ENCODE peak calls at places on chromosome 10, in four cellular contexts. O is osteocyte, B is endothelial cell, C is neural crest cell. U is an unnamed sample.

GRCh38 chr10:1243486-1244182 is 187.4 kb downstream of the WDR37 start:
- DNase-seq in O (peak), B (peak), C (no peak), U (no peak)

GRCh38 chr10:99449023-99449422 is 18.6 kb upstream of the GOT1 start:
- DNase-seq in O (no peak), B (no peak), C (no peak), U (no peak)

GRCh38 chr10:21138769-21139324 is 241.7 kb upstream of the NEBL start:
- DNase-seq in O (no peak), B (no peak), C (no peak), U (no peak)

GRCh38 chr10:45444976-45445898 is 71.2 kb downstream of the ALOX5 start:
- DNase-seq in O (peak), B (no peak), C (no peak), U (no peak)

GRCh38 chr10:110862961-110863360 is 8.8 kb upstream of the PDCD4 start:
- DNase-seq in O (no peak), B (no peak), C (no peak), U (no peak)

GRCh38 chr10:88794731-88795130 is 7.8 kb upstream of the LIPM start:
- DNase-seq in O (no peak), B (no peak), C (no peak), U (no peak)

GRCh38 chr10:124316316-124316715 is 102.4 kb downstream of the OAT start:
- DNase-seq in O (no peak), B (no peak), C (no peak), U (no peak)

GRCh38 chr10:104472957-104473745 is 119.5 kb downstream of the CFAP58 start:
- DNase-seq in O (no peak), B (no peak), C (no peak), U (no peak)

GRCh38 chr10:106582291-106582690 is 582.2 kb downstream of the SORCS1 start:
- DNase-seq in O (no peak), B (no peak), C (no peak), U (no peak)

GRCh38 chr10:60048146-60048545 is 141.8 kb upstream of the CCDC6 start:
- DNase-seq in O (no peak), B (peak), C (no peak), U (no peak)

GRCh38 chr10:132229834-132230556 is 43.2 kb downstream of the DPYSL4 start:
- DNase-seq in O (no peak), B (no peak), C (no peak), U (no peak)

GRCh38 chr10:2744547-2745212 is 322.7 kb upstream of the PFKP start:
- DNase-seq in O (no peak), B (no peak), C (no peak), U (no peak)
- TF ChIP-seq CTCF in O (no peak), B (no peak), C (no peak), U (no peak)

DNA sequence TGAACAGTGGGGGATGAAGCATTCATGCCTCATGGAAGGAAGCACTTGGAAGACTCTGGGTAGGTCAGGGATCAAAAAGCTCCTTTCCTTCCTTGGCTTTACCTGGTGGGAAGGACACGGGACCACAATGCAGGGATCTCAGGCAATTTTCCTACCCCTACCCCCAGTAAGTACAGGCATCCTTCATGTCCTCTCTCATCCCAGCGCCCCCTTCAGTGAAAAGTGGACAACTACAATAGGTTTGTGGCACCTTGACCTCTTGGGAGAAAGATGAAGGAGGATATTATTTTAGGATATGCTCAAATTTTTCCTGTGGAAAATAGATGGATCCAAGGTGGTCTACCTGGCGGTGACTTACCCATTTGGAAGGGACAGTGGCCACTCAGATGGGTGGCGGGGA is 16.5 kb downstream of the AFAP1L2 start:
- DNase-seq in O (no peak), B (no peak), C (no peak), U (no peak)
- TF ChIP-seq CTCF in O (peak), B (peak), C (no peak), U (no peak)

GRCh38 chr10:78428579-78428978 is 394.9 kb downstream of the RPS24 start:
- DNase-seq in O (no peak), B (no peak), C (no peak), U (no peak)

GRCh38 chr10:78427497-78428031 is 393.9 kb downstream of the RPS24 start:
- DNase-seq in O (no peak), B (no peak), C (no peak), U (no peak)

GRCh38 chr10:78426181-78426580 is 392.5 kb downstream of the RPS24 start:
- DNase-seq in O (no peak), B (no peak), C (no peak), U (no peak)

GRCh38 chr10:78420946-78421732 is 387.5 kb downstream of the RPS24 start:
- DNase-seq in O (no peak), B (no peak), C (no peak), U (no peak)

DNA sequence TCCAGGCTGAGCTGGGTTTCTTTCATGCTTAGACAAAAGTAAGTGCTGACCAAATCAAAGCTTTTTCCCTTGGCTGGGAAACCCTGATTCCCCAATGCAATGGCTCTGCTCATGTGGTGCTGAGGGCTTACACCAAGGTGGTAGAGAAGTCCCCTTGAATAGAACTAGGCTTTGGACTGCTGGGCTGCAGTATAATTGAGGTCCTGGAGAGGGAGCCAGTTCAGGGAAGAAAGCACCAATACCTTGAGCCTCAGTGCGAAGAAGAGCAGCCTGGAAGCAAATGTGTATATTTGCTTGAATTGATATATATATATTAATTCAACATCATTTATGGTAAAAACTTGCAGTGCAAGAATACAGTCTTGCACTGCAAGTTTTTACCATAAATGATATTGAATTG is 391.1 kb downstream of the RPS24 start:
- DNase-seq in O (no peak), B (no peak), C (no peak), U (no peak)
- TF ChIP-seq CTCF in O (peak), B (peak), C (peak), U (peak)

DNA sequence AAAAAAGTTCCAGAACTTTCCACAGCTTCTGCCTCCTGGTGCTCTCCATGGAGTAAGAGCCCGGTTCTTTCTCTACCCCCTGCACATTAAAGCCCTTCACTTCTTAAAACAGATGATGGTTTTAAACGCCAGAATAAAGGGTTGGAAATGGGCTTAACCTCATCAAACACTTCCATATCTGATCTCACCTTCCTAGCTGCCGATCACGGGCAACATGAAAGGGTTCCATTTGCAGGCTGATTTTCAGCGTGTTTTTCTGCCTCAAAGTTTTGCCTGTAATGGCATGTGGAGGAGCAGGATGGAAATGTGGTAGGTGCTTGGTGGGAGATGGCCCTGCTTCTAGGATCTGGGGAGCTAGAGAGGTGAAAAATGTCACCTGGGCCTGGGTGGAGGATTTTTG is 291.9 kb downstream of the TCF7L2 start:
- DNase-seq in O (no peak), B (no peak), C (no peak), U (no peak)
- TF ChIP-seq CTCF in O (no peak), B (no peak), C (no peak), U (no peak)

GRCh38 chr10:95356190-95356955 is 65.6 kb upstream of the PDLIM1 start:
- DNase-seq in O (no peak), B (no peak), C (no peak), U (no peak)
- TF ChIP-seq CTCF in O (no peak), B (no peak), C (no peak), U (no peak)